ENCODE peak calls at places on chromosomes 16 and 17, in ten cellular contexts. W is heart left ventricle; P is LoVo; A is ELF-1; U is endothelial cell; N is central memory CD8-positive, alpha-beta T cell; Z is NCI-H460; O is caudate nucleus; T is T-helper 1 cell; K is iPS DF 6.9. B is an unnamed sample.

GRCh38 chr16:67668495-67669157 is 2.0 kb downstream of the C16orf86 start:
- DNase-seq in W (no peak), P (no peak), A (no peak), U (no peak), N (no peak), Z (no peak), O (no peak), T (no peak), K (no peak), B (no peak)

GRCh38 chr16:74563828-74564263 is 43.1 kb downstream of the GLG1 start:
- DNase-seq in W (no peak), P (no peak), A (no peak), U (no peak), N (no peak), Z (no peak), O (no peak), T (no peak), K (no peak), B (peak)

GRCh38 chr17:52048503-52048902 is 110.0 kb downstream of the CA10 start:
- DNase-seq in W (no peak), P (no peak), A (peak), U (no peak), N (no peak), Z (no peak), O (no peak), T (no peak), K (no peak), B (no peak)

GRCh38 chr17:79633154-79633553 is 22.3 kb upstream of the RBFOX3 start:
- DNase-seq in W (peak), P (no peak), A (no peak), U (no peak), N (no peak), Z (no peak), O (no peak), T (no peak), K (no peak), B (no peak)

GRCh38 chr16:57941016-57941656 is 29.8 kb downstream of the CNGB1 start:
- DNase-seq in W (peak), P (no peak), A (no peak), U (no peak), N (no peak), Z (no peak), O (no peak), T (no peak), K (no peak), B (peak)

GRCh38 chr17:81470270-81470943 is 42.2 kb downstream of the ACTG1 start:
- DNase-seq in W (no peak), P (no peak), A (no peak), U (no peak), N (no peak), Z (no peak), O (no peak), T (no peak), K (no peak), B (no peak)

GRCh38 chr17:65609749-65610148 is 48.3 kb upstream of the AXIN2 start:
- DNase-seq in W (no peak), P (peak), A (no peak), U (no peak), N (no peak), Z (no peak), O (no peak), T (no peak), K (no peak), B (no peak)

GRCh38 chr16:17166095-17166494 is 304.7 kb downstream of the XYLT1 start:
- DNase-seq in W (no peak), P (no peak), A (peak), U (peak), N (no peak), Z (no peak), O (no peak), T (no peak), K (no peak), B (no peak)